ENCODE peak calls at places on chromosomes 12 and 14, in nine cellular contexts. One of them, this sample, is unnamed.

GRCh38 chr12:8692573-8692972 is 5.2 kb upstream of the RIMKLB start:
- DNase-seq in upper lobe of left lung: no peak
- DNase-seq in right atrium auricular region: no peak
- DNase-seq in sigmoid colon: peak
- DNase-seq in A673: peak
- DNase-seq in ovary: peak
- DNase-seq in cardiac muscle cell: peak
- DNase-seq in uterus: peak
- DNase-seq in astrocyte: peak
- DNase-seq in this sample: no peak

GRCh38 chr14:22819191-22819988 is 4.2 kb upstream of the SLC7A7 start:
- DNase-seq in sigmoid colon: peak
- DNase-seq in right atrium auricular region: no peak
- DNase-seq in astrocyte: peak
- DNase-seq in ovary: no peak
- DNase-seq in uterus: no peak
- DNase-seq in cardiac muscle cell: peak
- DNase-seq in upper lobe of left lung: peak
- DNase-seq in A673: no peak
- DNase-seq in this sample: no peak

GRCh38 chr12:112116232-112117060 is 7.9 kb upstream of the NAA25 start:
- DNase-seq in cardiac muscle cell: peak
- DNase-seq in upper lobe of left lung: no peak
- DNase-seq in ovary: peak
- DNase-seq in A673: peak
- DNase-seq in sigmoid colon: peak
- DNase-seq in uterus: peak
- DNase-seq in astrocyte: peak
- DNase-seq in right atrium auricular region: peak
- DNase-seq in this sample: no peak

GRCh38 chr14:29465095-29465494 is 462.6 kb downstream of the PRKD1 start:
- DNase-seq in astrocyte: peak
- DNase-seq in right atrium auricular region: no peak
- DNase-seq in A673: no peak
- DNase-seq in sigmoid colon: no peak
- DNase-seq in ovary: no peak
- DNase-seq in upper lobe of left lung: no peak
- DNase-seq in uterus: no peak
- DNase-seq in cardiac muscle cell: no peak
- DNase-seq in this sample: no peak

GRCh38 chr14:102723650-102724049 is 53.6 kb upstream of the TRAF3 start:
- DNase-seq in right atrium auricular region: no peak
- DNase-seq in uterus: no peak
- DNase-seq in astrocyte: no peak
- DNase-seq in ovary: no peak
- DNase-seq in sigmoid colon: no peak
- DNase-seq in cardiac muscle cell: no peak
- DNase-seq in upper lobe of left lung: no peak
- DNase-seq in A673: no peak
- DNase-seq in this sample: no peak

GRCh38 chr12:55993454-55993853 is 3.6 kb upstream of the SUOX start:
- DNase-seq in uterus: no peak
- DNase-seq in right atrium auricular region: no peak
- DNase-seq in astrocyte: no peak
- DNase-seq in upper lobe of left lung: no peak
- DNase-seq in A673: no peak
- DNase-seq in ovary: no peak
- DNase-seq in sigmoid colon: no peak
- DNase-seq in cardiac muscle cell: no peak
- DNase-seq in this sample: no peak

GRCh38 chr14:98161366-98161765 is 1110.6 kb downstream of the BCL11B start:
- DNase-seq in upper lobe of left lung: no peak
- DNase-seq in astrocyte: no peak
- DNase-seq in cardiac muscle cell: no peak
- DNase-seq in ovary: no peak
- DNase-seq in uterus: no peak
- DNase-seq in right atrium auricular region: no peak
- DNase-seq in sigmoid colon: no peak
- DNase-seq in A673: no peak
- DNase-seq in this sample: no peak

GRCh38 chr12:65232490-65233077 is 45.9 kb upstream of the MSRB3 start:
- DNase-seq in cardiac muscle cell: peak
- DNase-seq in ovary: no peak
- DNase-seq in upper lobe of left lung: no peak
- DNase-seq in uterus: no peak
- DNase-seq in A673: peak
- DNase-seq in astrocyte: peak
- DNase-seq in sigmoid colon: no peak
- DNase-seq in right atrium auricular region: no peak
- DNase-seq in this sample: no peak

GRCh38 chr12:98053202-98053601 is 462.2 kb upstream of the TMPO start:
- DNase-seq in upper lobe of left lung: no peak
- DNase-seq in A673: peak
- DNase-seq in cardiac muscle cell: no peak
- DNase-seq in sigmoid colon: no peak
- DNase-seq in ovary: no peak
- DNase-seq in right atrium auricular region: no peak
- DNase-seq in astrocyte: no peak
- DNase-seq in uterus: no peak
- DNase-seq in this sample: no peak

GRCh38 chr14:77979666-77980351 is 179.9 kb downstream of the ADCK1 start:
- DNase-seq in right atrium auricular region: no peak
- DNase-seq in astrocyte: peak
- DNase-seq in uterus: no peak
- DNase-seq in ovary: no peak
- DNase-seq in cardiac muscle cell: no peak
- DNase-seq in A673: peak
- DNase-seq in sigmoid colon: no peak
- DNase-seq in upper lobe of left lung: no peak
- DNase-seq in this sample: peak

GRCh38 chr14:92584856-92585255 is 71.3 kb downstream of the RIN3 start:
- DNase-seq in A673: no peak
- DNase-seq in upper lobe of left lung: no peak
- DNase-seq in sigmoid colon: peak
- DNase-seq in right atrium auricular region: no peak
- DNase-seq in uterus: no peak
- DNase-seq in astrocyte: no peak
- DNase-seq in cardiac muscle cell: peak
- DNase-seq in ovary: no peak
- DNase-seq in this sample: no peak

GRCh38 chr12:49336645-49337584 is at the start of gene C1QL4:
- DNase-seq in sigmoid colon: peak
- DNase-seq in uterus: peak
- DNase-seq in astrocyte: no peak
- DNase-seq in A673: peak
- DNase-seq in upper lobe of left lung: peak
- DNase-seq in ovary: peak
- DNase-seq in right atrium auricular region: peak
- DNase-seq in cardiac muscle cell: peak
- DNase-seq in this sample: no peak
- H3K4me3 ChIP-seq in sigmoid colon: peak
- H3K4me3 ChIP-seq in uterus: peak
- H3K4me3 ChIP-seq in astrocyte: peak
- H3K4me3 ChIP-seq in A673: peak
- H3K4me3 ChIP-seq in upper lobe of left lung: peak
- H3K4me3 ChIP-seq in ovary: peak
- H3K4me3 ChIP-seq in right atrium auricular region: peak
- H3K4me3 ChIP-seq in cardiac muscle cell: peak
- H3K4me3 ChIP-seq in this sample: peak

DNA sequence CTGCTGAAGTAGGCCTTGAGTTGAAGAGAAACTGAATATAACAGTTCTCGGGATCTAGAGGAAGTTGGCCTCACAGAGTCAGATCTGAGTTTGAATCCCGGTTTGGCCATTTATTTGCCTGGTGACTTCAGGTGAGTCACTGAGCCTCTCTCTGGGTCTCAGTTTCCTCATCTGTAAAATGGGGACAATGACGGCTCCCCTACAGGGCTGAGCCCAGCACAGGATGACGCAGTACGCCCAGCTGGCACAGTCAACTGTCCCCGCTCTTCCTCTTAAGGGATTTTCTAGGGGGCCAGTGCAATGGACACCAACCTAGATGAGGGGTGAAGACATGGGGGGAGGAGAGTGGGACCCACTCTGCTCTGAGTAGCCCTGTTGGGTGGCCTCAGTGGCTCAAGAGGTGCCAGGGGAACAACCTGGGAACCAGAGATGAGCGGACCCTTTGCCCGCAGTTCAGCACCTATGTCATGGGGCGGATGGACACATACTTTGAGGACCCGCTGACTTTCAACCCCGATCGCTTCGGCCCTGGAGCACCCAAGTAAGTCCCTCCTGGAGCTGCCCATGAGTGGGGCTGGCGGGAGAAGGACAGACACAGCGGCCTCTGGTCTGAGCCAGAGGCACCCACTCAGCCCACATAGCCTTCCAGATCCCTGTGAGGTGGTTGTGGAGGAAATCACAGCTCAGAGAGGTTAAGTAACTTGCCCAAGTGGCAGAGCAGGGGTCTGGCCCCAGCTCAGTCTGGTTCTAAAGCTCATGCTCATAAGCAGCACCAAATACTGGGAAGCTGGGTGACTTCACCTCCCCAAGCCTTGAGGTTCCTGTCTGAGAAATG is 41.1 kb downstream of the CYP46A1 start:
- DNase-seq in astrocyte: no peak
- DNase-seq in right atrium auricular region: peak
- DNase-seq in A673: no peak
- DNase-seq in cardiac muscle cell: no peak
- DNase-seq in ovary: no peak
- DNase-seq in sigmoid colon: peak
- DNase-seq in upper lobe of left lung: no peak
- DNase-seq in uterus: no peak
- DNase-seq in this sample: no peak
- TF ChIP-seq CTCF in astrocyte: no peak
- TF ChIP-seq CTCF in right atrium auricular region: no peak
- TF ChIP-seq CTCF in A673: no peak
- TF ChIP-seq CTCF in cardiac muscle cell: no peak
- TF ChIP-seq CTCF in ovary: no peak
- TF ChIP-seq CTCF in sigmoid colon: no peak
- TF ChIP-seq CTCF in upper lobe of left lung: no peak
- TF ChIP-seq CTCF in uterus: no peak
- TF ChIP-seq CTCF in this sample: no peak

GRCh38 chr12:76346798-76347420 is 1.3 kb downstream of the BBS10 start:
- DNase-seq in upper lobe of left lung: no peak
- DNase-seq in uterus: no peak
- DNase-seq in right atrium auricular region: no peak
- DNase-seq in cardiac muscle cell: peak
- DNase-seq in A673: peak
- DNase-seq in sigmoid colon: no peak
- DNase-seq in astrocyte: peak
- DNase-seq in ovary: no peak
- DNase-seq in this sample: peak
- H3K4me3 ChIP-seq in upper lobe of left lung: peak
- H3K4me3 ChIP-seq in uterus: peak
- H3K4me3 ChIP-seq in right atrium auricular region: peak
- H3K4me3 ChIP-seq in cardiac muscle cell: peak
- H3K4me3 ChIP-seq in A673: peak
- H3K4me3 ChIP-seq in sigmoid colon: peak
- H3K4me3 ChIP-seq in astrocyte: peak
- H3K4me3 ChIP-seq in ovary: no peak
- H3K4me3 ChIP-seq in this sample: peak

GRCh38 chr12:108495054-108495453 is 20.0 kb upstream of the FICD start:
- DNase-seq in astrocyte: no peak
- DNase-seq in cardiac muscle cell: peak
- DNase-seq in upper lobe of left lung: no peak
- DNase-seq in A673: peak
- DNase-seq in right atrium auricular region: no peak
- DNase-seq in ovary: no peak
- DNase-seq in uterus: no peak
- DNase-seq in sigmoid colon: no peak
- DNase-seq in this sample: no peak
- TF ChIP-seq CTCF in astrocyte: peak
- TF ChIP-seq CTCF in cardiac muscle cell: peak
- TF ChIP-seq CTCF in upper lobe of left lung: peak
- TF ChIP-seq CTCF in A673: peak
- TF ChIP-seq CTCF in right atrium auricular region: peak
- TF ChIP-seq CTCF in ovary: no peak
- TF ChIP-seq CTCF in uterus: no peak
- TF ChIP-seq CTCF in sigmoid colon: no peak
- TF ChIP-seq CTCF in this sample: peak

DNA sequence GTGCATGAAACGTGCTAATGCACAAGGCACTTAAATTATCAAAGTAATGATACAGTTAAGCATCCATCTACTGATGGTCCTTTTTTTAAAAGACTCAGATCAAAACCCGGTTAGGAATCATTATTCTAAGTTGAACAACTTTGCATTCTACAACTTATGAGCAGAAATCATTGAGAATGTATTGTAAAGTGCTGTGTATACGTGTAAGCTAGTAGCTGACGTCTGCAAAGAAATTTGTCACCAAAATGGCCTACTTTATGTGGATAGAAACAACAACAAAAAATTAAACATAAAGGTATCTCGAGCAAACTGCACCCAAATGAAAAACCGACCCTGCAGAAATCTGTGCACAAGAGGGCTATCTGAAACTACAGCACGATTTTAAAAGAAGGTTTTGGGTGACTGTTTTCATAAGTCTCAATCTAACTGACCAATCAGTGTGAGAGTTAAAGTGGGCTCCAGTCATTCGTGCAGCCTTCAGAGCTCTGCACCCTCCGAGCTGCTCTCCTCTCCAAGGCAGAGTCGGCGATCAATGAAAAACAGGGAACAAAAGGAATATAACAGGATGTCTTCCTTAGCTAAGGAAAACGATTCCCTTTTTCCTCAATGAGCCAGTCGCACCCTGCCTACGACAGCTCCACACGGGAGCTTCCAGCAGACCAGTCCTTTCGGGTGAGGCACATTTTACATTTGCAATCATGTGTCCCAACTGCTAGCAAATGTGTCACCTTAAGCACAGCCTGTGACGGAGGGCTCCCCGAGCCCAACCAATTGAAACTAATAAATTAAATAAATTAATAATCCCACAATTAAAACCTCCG is 200.6 kb upstream of the FOXN3 start:
- DNase-seq in cardiac muscle cell: peak
- DNase-seq in ovary: no peak
- DNase-seq in sigmoid colon: no peak
- DNase-seq in uterus: no peak
- DNase-seq in A673: peak
- DNase-seq in astrocyte: peak
- DNase-seq in upper lobe of left lung: no peak
- DNase-seq in right atrium auricular region: peak
- DNase-seq in this sample: no peak
- H3K4me3 ChIP-seq in cardiac muscle cell: peak
- H3K4me3 ChIP-seq in ovary: peak
- H3K4me3 ChIP-seq in sigmoid colon: peak
- H3K4me3 ChIP-seq in uterus: peak
- H3K4me3 ChIP-seq in A673: peak
- H3K4me3 ChIP-seq in astrocyte: peak
- H3K4me3 ChIP-seq in upper lobe of left lung: peak
- H3K4me3 ChIP-seq in right atrium auricular region: peak
- H3K4me3 ChIP-seq in this sample: peak

DNA sequence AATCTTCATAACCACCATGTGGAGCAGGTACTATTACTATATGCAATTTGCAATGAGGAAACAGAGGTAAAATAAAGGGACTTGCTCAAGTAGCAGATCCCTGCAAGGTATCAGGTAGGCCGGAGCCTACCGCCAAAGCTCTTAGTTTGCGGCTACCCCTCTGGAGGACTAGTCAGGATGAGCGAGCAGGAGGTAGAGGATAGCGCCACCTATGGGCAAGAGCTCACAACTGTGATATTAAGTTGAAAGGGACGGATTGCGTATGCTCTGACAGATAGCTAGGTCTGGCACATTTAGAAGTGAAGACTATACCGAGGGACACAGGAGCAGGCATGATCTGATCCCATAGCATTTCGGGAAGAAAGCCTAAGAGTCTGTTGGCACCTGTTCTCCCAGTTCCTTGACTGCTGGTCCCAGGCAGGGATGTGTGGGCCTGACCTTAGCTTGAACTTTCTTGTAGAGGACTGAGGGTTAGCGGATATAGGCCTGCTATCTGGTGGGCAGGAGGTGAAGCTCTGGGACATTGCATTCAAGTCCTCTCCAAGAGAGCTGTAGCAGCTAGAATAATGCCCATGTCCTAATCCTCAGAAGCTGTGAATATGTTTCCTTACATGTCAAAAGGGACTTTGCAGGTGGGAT is 48.0 kb downstream of the SLC17A8 start:
- DNase-seq in A673: peak
- DNase-seq in upper lobe of left lung: no peak
- DNase-seq in cardiac muscle cell: peak
- DNase-seq in astrocyte: no peak
- DNase-seq in ovary: no peak
- DNase-seq in right atrium auricular region: no peak
- DNase-seq in uterus: no peak
- DNase-seq in sigmoid colon: no peak
- DNase-seq in this sample: peak
- TF ChIP-seq CTCF in A673: peak
- TF ChIP-seq CTCF in upper lobe of left lung: peak
- TF ChIP-seq CTCF in cardiac muscle cell: peak
- TF ChIP-seq CTCF in astrocyte: peak
- TF ChIP-seq CTCF in ovary: no peak
- TF ChIP-seq CTCF in right atrium auricular region: peak
- TF ChIP-seq CTCF in uterus: no peak
- TF ChIP-seq CTCF in sigmoid colon: no peak
- TF ChIP-seq CTCF in this sample: peak

This sample was measured in HFF-Myc.